ENCODE peak calls at places on chromosomes 11 and 22, in five cellular contexts. U is stomach, T is uterus, O is body of pancreas, H is IMR-90. V is an unnamed sample.

GRCh38 chr22:36425977-36426523 is 38.3 kb upstream of the MYH9 start:
- DNase-seq in U (no peak), T (no peak), O (no peak), H (peak), V (no peak)

GRCh38 chr22:24247564-24248344 is 2.9 kb upstream of the GGT5 start:
- DNase-seq in U (peak), T (peak), O (peak), H (peak), V (peak)

GRCh38 chr11:17015639-17016125 is 1.5 kb upstream of the PLEKHA7 start:
- DNase-seq in U (no peak), T (no peak), O (peak), H (peak), V (no peak)

GRCh38 chr11:111303476-111303875 is 5.1 kb downstream of the POU2AF3 start:
- DNase-seq in U (peak), T (no peak), O (peak), H (no peak), V (peak)

GRCh38 chr11:72584933-72585597 is 89.2 kb downstream of the PDE2A start:
- DNase-seq in U (no peak), T (no peak), O (no peak), H (no peak), V (no peak)

GRCh38 chr11:11865449-11865848 is 23.7 kb downstream of the USP47 start:
- DNase-seq in U (no peak), T (no peak), O (no peak), H (no peak), V (no peak)

GRCh38 chr11:74438681-74439080 is 28.7 kb downstream of the KCNE3 start:
- DNase-seq in U (no peak), T (no peak), O (no peak), H (no peak), V (peak)

GRCh38 chr22:20257474-20258299 is 10.4 kb downstream of the RTN4R start:
- DNase-seq in U (no peak), T (no peak), O (no peak), H (no peak), V (no peak)

GRCh38 chr11:8331767-8332166 is 68.1 kb upstream of the LMO1 start:
- DNase-seq in U (no peak), T (no peak), O (no peak), H (no peak), V (no peak)

GRCh38 chr11:74008373-74009229 is at the start of gene UCP3:
- DNase-seq in U (no peak), T (no peak), O (no peak), H (no peak), V (peak)

GRCh38 chr11:65868076-65868667 is 4.4 kb downstream of the EFEMP2 start:
- DNase-seq in U (no peak), T (peak), O (no peak), H (no peak), V (no peak)

GRCh38 chr11:68270334-68271022 is 1.3 kb downstream of the C11orf24 start:
- DNase-seq in U (no peak), T (no peak), O (no peak), H (no peak), V (no peak)

GRCh38 chr11:68271023-68271780 is 571 bp downstream of the C11orf24 start:
- DNase-seq in U (peak), T (peak), O (peak), H (peak), V (peak)

GRCh38 chr11:68269414-68270081 is 2.2 kb downstream of the C11orf24 start:
- DNase-seq in U (no peak), T (no peak), O (no peak), H (peak), V (no peak)

GRCh38 chr11:68273056-68273738 is 1.4 kb upstream of the C11orf24 start:
- DNase-seq in U (no peak), T (no peak), O (no peak), H (no peak), V (peak)

DNA sequence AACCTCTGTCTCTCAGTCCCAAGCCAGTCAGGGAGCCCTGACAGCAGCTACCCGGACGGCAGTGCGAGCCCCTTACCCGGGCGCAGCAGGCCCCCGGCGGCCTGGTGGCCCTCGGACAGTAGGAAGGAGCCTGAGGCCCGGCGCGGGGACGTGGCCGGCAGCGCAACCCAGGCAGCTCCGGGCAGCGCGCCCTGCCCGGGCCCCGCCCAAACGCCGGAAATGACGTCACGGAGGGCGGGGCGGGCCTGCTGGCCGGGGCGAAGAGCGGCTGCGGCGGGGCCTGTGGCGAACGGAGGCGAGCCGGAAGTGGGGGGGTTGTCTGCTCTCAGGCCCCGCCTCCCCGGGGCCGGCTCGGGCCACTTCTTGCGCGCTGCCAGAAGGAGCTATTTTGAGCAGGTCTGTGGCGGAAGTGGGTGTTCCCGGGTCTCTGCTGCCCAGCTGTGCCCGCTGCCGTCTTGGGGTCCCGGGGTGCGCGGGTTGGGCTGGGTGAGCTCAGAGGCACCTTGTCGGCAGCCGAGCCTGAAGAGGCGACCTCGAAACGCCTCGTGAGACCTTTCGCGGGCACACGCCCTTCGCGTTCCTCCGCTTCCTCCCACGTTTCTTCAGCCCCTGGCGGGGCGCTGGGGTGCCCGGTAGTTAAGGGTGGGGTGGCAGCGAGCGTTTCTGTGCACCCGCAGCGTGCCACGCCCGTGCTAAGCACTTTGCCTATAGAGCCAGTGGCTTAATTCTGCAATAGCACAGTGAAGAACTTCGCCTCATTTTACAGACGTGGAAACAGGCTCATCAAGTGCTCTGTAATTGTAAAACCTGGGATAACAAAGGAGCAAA is at the start of gene C11orf24:
- DNase-seq in U (peak), T (peak), O (peak), H (peak), V (peak)
- TF ChIP-seq POLR2A in U (no peak), T (peak), O (peak), H (peak), V (peak)

DNA sequence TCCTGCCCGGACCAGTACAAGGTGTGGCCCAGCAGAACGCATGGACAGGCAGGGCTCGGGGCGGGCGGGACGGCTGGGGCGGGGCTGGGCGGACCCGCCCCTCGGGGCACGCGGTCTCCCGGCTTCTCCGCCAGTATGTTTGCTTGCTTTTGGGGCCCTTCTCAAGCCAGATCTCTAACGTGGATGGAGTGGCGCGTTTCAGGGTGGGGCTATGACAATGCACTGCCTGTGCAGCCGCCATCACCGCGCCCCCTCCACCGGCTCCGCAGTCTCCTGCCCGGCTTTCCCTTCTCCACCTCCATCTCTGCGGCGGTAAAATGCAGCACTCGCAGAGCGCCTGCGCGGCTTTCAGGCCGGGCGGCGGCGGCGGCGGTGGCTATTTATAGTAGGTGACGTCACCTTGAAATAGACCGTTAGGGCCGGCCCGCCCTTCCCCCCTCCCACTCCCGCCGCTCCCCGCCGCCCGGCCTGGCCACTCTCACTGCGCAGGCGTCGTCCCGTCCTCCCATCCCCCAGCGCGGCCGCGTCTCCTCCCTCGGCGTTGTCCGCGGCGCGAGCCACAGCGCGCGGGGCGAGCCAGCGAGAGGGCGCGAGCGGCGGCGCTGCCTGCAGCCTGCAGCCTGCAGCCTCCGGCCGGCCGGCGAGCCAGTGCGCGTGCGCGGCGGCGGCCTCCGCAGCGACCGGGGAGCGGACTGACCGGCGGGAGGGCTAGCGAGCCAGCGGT is at the start of gene YWHAH:
- DNase-seq in U (peak), T (peak), O (peak), H (peak), V (peak)
- TF ChIP-seq POLR2A in U (no peak), T (peak), O (peak), H (peak), V (peak)

GRCh38 chr22:41833369-41834004 is 582 bp downstream of the SREBF2 start:
- DNase-seq in U (peak), T (peak), O (peak), H (no peak), V (peak)
- TF ChIP-seq POLR2A in U (no peak), T (no peak), O (no peak), H (no peak), V (no peak)

GRCh38 chr11:761526-762108 is 14.4 kb downstream of the TALDO1 start:
- DNase-seq in U (no peak), T (no peak), O (no peak), H (no peak), V (no peak)
- TF ChIP-seq POLR2A in U (no peak), T (no peak), O (no peak), H (no peak), V (no peak)

GRCh38 chr11:18524248-18524647 is 2.5 kb downstream of the TSG101 start:
- DNase-seq in U (no peak), T (no peak), O (no peak), H (no peak), V (no peak)

GRCh38 chr11:18523079-18523478 is 3.7 kb downstream of the TSG101 start:
- DNase-seq in U (no peak), T (no peak), O (no peak), H (no peak), V (no peak)

GRCh38 chr11:18521123-18521522 is 5.6 kb downstream of the TSG101 start:
- DNase-seq in U (no peak), T (no peak), O (no peak), H (no peak), V (no peak)

GRCh38 chr11:18526130-18526520 is 617 bp downstream of the TSG101 start:
- DNase-seq in U (no peak), T (no peak), O (no peak), H (no peak), V (no peak)

DNA sequence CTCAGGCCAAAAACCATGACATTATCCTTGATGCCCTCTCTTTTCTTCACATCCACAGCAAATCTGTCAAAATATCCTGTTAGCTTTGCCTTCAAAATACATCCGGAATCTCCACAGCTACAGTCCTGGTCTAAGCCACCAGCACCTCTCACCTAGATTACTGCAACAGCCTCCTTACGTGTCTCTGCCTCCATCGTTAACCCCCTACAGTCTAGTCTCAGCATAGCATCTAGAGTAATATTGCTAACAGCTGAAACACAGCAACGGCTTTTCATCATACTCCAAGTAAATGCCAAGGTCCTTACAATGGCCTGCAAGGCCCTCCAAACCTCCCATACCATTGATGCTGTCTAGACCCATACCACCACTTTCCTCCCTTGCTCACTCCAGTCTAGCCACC is 4.4 kb downstream of the TSG101 start:
- DNase-seq in U (no peak), T (no peak), O (no peak), H (no peak), V (no peak)
- TF ChIP-seq POLR2A in U (no peak), T (no peak), O (no peak), H (no peak), V (no peak)

DNA sequence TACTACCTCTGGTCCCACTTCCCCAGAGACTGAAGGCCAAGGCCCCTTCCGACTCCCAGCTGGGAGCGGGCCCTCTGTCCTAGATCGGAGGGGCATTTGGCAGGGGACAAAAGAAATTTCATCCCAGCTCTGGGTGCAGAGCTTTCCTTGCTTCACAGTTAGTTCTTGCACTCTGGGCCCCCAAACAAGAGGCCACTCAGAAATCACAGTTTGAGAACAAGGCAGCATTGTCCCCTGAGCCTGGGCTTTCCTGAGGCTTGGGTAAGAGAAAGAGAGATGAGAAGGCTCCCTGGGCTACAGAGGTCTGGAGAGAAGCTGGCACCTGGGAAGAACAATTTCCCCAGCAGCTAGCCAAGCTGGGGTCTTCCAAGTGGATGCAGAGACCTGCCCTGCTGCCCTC is 71.8 kb upstream of the NCAM1 start:
- DNase-seq in U (no peak), T (no peak), O (no peak), H (no peak), V (no peak)
- TF ChIP-seq POLR2A in U (no peak), T (no peak), O (no peak), H (no peak), V (no peak)

V was measured in thyroid gland.